ENCODE peak calls at places on chromosomes 3 and 15, in five cellular contexts. U is H1, T is neuronal stem cell, L is IMR-90, K is mesenchymal stem cell. X is an unnamed sample.

GRCh38 chr3:39383913-39384664 is 919 bp downstream of the SLC25A38 start:
- DNase-seq in L (peak), K (peak), T (peak), U (peak), X (peak)

GRCh38 chr3:39052613-39053012 is 797 bp downstream of the WDR48 start:
- DNase-seq in K (no peak), U (no peak), T (no peak), L (no peak), X (no peak)

GRCh38 chr15:95929232-95929846 is 401.2 kb upstream of the NR2F2 start:
- DNase-seq in K (peak), L (peak), U (no peak), T (no peak), X (no peak)

GRCh38 chr15:67251318-67251717 is 3.1 kb downstream of the AAGAB start:
- DNase-seq in K (no peak), T (no peak), L (no peak), U (no peak), X (no peak)

GRCh38 chr3:126485956-126486884 is 10.5 kb upstream of the ZXDC start:
- DNase-seq in K (no peak), T (no peak), L (no peak), U (no peak), X (no peak)

GRCh38 chr15:70488002-70488605 is 275.3 kb downstream of the UACA start:
- DNase-seq in L (peak), U (peak), K (peak), T (peak), X (peak)

GRCh38 chr3:89000886-89001285 is 106.5 kb upstream of the EPHA3 start:
- DNase-seq in U (no peak), L (no peak), K (peak), T (no peak), X (no peak)

GRCh38 chr3:30162579-30162978 is 443.8 kb upstream of the TGFBR2 start:
- DNase-seq in U (no peak), K (peak), L (peak), T (no peak), X (no peak)

GRCh38 chr3:147471741-147472140 is 62.6 kb downstream of the ZIC1 start:
- DNase-seq in T (no peak), U (no peak), L (no peak), K (no peak), X (no peak)

GRCh38 chr3:139299261-139300132 is 44.3 kb upstream of the MRPS22 start:
- DNase-seq in T (no peak), U (no peak), L (peak), K (peak), X (peak)

GRCh38 chr15:66287461-66288055 is 5.8 kb upstream of the DIS3L start:
- DNase-seq in K (peak), U (no peak), T (peak), L (peak), X (no peak)

GRCh38 chr3:2876362-2876761 is 233.8 kb downstream of the IL5RA start:
- DNase-seq in L (no peak), U (no peak), T (no peak), K (no peak), X (no peak)

GRCh38 chr15:77032647-77033416 is 37.9 kb downstream of the PSTPIP1 start:
- DNase-seq in L (no peak), U (peak), K (no peak), T (no peak), X (no peak)

GRCh38 chr3:125280966-125281365 is 68.4 kb upstream of the SLC12A8 start:
- DNase-seq in U (no peak), T (no peak), L (peak), K (peak), X (no peak)

GRCh38 chr15:67914537-67915373 is 74.9 kb upstream of the RNU6-1 start:
- DNase-seq in K (peak), U (peak), T (peak), L (peak), X (peak)

GRCh38 chr15:58062175-58062574 is 3.3 kb downstream of the ALDH1A2 start:
- DNase-seq in L (no peak), T (no peak), U (no peak), K (no peak), X (no peak)

GRCh38 chr15:25848769-25849430 is 14.2 kb downstream of the ATP10A start:
- DNase-seq in L (no peak), K (no peak), U (no peak), T (no peak), X (no peak)

GRCh38 chr15:60651155-60651554 is 172.2 kb upstream of the ICE2 start:
- DNase-seq in K (no peak), U (no peak), T (no peak), L (no peak), X (no peak)

GRCh38 chr3:57130426-57131209 is 34.5 kb downstream of the IL17RD start:
- DNase-seq in K (peak), T (peak), L (no peak), U (peak), X (peak)

GRCh38 chr3:34859741-34860140 is 779.6 kb upstream of the ARPP21 start:
- DNase-seq in L (no peak), U (no peak), K (no peak), T (no peak), X (no peak)

GRCh38 chr3:4888913-4889846 is 90.1 kb upstream of the BHLHE40 start:
- DNase-seq in T (no peak), L (no peak), U (no peak), K (peak), X (no peak)

GRCh38 chr3:13140596-13140995 is 67.4 kb upstream of the IQSEC1 start:
- DNase-seq in K (no peak), U (no peak), L (no peak), T (no peak), X (no peak)

GRCh38 chr15:39657181-39657580 is 76.3 kb downstream of the THBS1 start:
- DNase-seq in T (no peak), L (no peak), K (no peak), U (no peak), X (no peak)

GRCh38 chr15:70083423-70083822 is 14.3 kb downstream of the TLE3 start:
- DNase-seq in K (no peak), T (peak), U (no peak), L (no peak), X (peak)

GRCh38 chr3:24128195-24129005 is 183.3 kb downstream of the NR1D2 start:
- DNase-seq in K (no peak), L (peak), U (no peak), T (no peak), X (no peak)

GRCh38 chr3:25493786-25494185 is 65.7 kb downstream of the RARB start:
- DNase-seq in T (no peak), L (peak), K (no peak), U (no peak), X (no peak)

GRCh38 chr3:149603126-149604074 is 54.4 kb downstream of the WWTR1 start:
- DNase-seq in T (no peak), L (peak), K (peak), U (no peak), X (no peak)

GRCh38 chr15:33013827-33014445 is 180.6 kb downstream of the FMN1 start:
- DNase-seq in K (peak), U (no peak), L (peak), T (no peak), X (no peak)

GRCh38 chr15:75776075-75776443 is 63.4 kb upstream of the CSPG4 start:
- DNase-seq in T (no peak), L (peak), K (peak), U (no peak), X (no peak)

GRCh38 chr3:122560680-122561079 is 3.4 kb downstream of the PARP9 start:
- DNase-seq in L (peak), T (no peak), K (peak), U (no peak), X (no peak)

GRCh38 chr15:50241684-50242450 is 23.7 kb downstream of the HDC start:
- DNase-seq in K (peak), U (no peak), T (no peak), L (peak), X (no peak)

GRCh38 chr3:94246136-94246535 is 183.3 kb downstream of the NSUN3 start:
- DNase-seq in K (no peak), T (no peak), U (no peak), L (no peak), X (no peak)

GRCh38 chr15:94231728-94232086 is 346 bp downstream of the MCTP2 start:
- DNase-seq in U (no peak), T (peak), L (no peak), K (peak), X (no peak)

GRCh38 chr15:66766282-66767228 is 64.5 kb downstream of the SMAD6 start:
- DNase-seq in T (no peak), U (no peak), L (peak), K (peak), X (no peak)

GRCh38 chr3:107142786-107143185 is 234.5 kb upstream of the CCDC54 start:
- DNase-seq in L (no peak), T (peak), U (no peak), K (no peak), X (no peak)

GRCh38 chr3:138477120-138477519 is 42.7 kb downstream of the ESYT3 start:
- DNase-seq in T (no peak), U (no peak), K (no peak), L (no peak), X (no peak)

GRCh38 chr15:70257573-70258220 is 160.0 kb upstream of the TLE3 start:
- DNase-seq in L (no peak), T (no peak), U (no peak), K (no peak), X (no peak)

GRCh38 chr15:85011210-85011571 is 29.5 kb downstream of the PDE8A start:
- DNase-seq in U (no peak), T (no peak), K (no peak), L (no peak), X (no peak)
- H4K91ac ChIP-seq in U (no peak), T (no peak), K (no peak), L (no peak), X (no peak)

GRCh38 chr3:111691293-111691909 is 96.3 kb upstream of the ZBED2 start:
- DNase-seq in U (no peak), T (no peak), K (peak), L (peak), X (no peak)

GRCh38 chr3:111695584-111696213 is 100.6 kb upstream of the ZBED2 start:
- DNase-seq in T (no peak), U (no peak), K (peak), L (peak), X (no peak)

GRCh38 chr3:111694471-111694870 is 99.3 kb upstream of the ZBED2 start:
- DNase-seq in K (no peak), L (no peak), U (no peak), T (no peak), X (no peak)

GRCh38 chr3:111690242-111690641 is 95.1 kb upstream of the ZBED2 start:
- DNase-seq in K (peak), U (no peak), T (no peak), L (peak), X (no peak)

DNA sequence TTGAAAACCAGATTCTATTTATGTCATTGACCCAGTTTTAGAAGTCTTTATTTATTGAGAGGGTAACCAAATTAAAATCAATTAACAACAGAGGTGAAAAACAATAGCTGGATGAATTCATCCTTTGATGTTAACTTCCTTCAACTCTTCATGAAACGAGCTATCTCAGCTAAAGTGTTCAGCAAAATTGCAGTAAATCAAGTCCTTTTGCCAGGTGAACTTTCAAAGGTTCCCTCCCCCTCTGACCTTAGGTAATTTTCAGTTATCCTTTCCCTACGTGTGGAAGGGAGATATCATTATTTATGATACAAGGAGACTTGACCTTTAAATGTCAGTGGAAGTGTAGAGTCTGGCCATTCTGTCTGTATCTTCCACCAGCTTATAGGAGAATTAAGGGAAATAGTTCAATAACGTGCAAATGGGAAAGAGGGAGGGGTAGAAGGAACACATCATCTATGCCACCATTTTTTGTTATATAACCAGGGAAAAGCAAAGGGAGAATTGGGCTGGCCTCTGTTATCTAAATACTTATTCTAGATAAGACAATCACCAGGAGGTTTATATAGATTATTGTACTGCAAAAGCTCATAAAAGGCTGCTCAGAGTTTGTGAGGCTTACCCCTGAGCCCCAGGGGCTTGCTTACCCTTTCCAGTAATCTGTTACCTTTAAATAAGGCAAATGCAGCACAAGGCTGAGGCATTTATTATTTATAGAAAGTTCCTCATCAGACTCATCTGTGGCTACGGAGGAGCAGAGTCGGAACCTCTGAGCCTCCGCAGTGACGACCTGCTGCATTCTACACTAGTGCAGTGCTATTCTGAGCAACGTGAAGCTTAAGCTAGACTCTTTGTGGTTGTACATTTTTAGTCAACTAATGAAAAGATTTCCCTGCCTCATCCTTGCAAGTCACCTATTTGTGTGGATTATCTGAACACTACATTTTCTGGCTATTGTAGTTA is 97.7 kb upstream of the ZBED2 start:
- DNase-seq in T (no peak), U (no peak), L (no peak), K (no peak), X (no peak)
- H2BK15ac ChIP-seq in T (no peak), U (no peak), L (peak), K (no peak), X (no peak)

GRCh38 chr3:15099364-15100098 is 583 bp upstream of the RBSN start:
- DNase-seq in T (no peak), U (no peak), K (no peak), L (no peak), X (no peak)
- H4K91ac ChIP-seq in T (no peak), U (peak), K (peak), L (peak), X (no peak)

DNA sequence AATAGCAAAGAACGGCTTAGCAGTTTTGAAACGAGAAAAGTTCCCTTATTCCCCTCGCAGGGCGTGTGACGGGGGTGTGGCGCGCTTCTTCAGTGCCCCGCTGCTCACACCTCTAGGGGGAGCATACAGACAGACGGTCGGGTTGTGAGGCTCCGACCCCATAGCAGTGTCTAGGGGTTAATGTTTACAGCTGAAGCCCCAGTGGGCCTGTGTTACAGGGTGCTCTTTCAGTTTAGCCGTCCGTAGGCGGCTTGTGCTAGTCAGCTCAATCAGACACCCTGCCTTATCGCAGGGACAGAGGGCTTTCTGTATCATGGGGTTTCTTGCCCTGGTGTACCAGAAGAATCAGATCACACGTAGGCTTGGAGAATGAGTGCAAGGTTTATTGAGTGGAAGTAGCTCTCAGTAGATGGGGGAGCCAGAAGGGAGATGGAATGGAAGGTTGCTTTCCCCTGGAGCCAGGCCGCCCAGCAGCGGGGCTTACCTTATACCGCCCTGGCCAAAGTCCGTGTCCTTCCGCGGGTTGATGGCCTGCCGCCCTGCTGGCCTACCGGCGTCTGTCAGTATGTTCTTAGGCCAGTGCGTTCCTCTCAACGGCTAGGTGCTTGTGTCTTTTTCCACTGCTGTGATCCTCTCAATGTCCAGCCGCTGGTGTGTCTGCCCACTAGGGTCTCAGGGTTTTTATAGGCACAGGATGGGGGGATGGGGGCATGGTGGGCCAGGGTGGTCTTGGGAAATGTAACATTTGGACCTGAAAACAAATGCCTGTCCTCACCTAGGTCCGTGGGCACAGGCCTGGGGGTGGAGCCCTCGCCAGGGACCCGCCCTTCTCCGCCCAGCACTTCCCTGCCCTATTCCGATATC is 32.2 kb upstream of the ACP3 start:
- DNase-seq in L (no peak), T (no peak), U (peak), K (no peak), X (peak)
- H2BK15ac ChIP-seq in L (no peak), T (peak), U (peak), K (no peak), X (no peak)

GRCh38 chr3:151593923-151594322 is 133.1 kb upstream of the IGSF10 start:
- DNase-seq in T (no peak), L (no peak), U (no peak), K (no peak), X (no peak)

GRCh38 chr3:151589311-151589710 is 128.4 kb upstream of the IGSF10 start:
- DNase-seq in L (no peak), U (no peak), T (no peak), K (no peak), X (no peak)

GRCh38 chr3:151592287-151592686 is 131.4 kb upstream of the IGSF10 start:
- DNase-seq in L (no peak), T (no peak), K (no peak), U (no peak), X (no peak)
- H4K91ac ChIP-seq in L (no peak), T (no peak), K (no peak), U (no peak), X (no peak)

DNA sequence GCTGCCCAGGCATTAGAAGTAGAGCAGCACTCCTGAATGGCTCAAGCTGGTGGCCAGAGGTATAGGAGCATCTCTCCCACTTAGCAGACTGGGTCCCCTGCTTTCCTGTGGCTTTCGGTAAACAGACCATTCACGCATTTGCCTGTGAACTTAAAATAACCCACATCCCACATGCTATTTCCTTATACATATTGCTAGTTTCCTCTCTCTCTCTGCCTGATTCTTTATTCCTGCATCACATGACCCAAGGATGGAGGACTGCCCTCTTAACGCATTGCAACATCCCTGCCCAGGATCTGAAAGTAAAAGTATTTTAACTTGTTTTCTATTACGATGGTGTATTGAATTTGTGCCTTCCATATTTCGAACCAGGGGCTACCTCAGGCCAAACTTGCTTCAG is 43.4 kb upstream of the NLGN1 start:
- DNase-seq in U (no peak), K (no peak), T (no peak), L (no peak), X (peak)
- H2BK15ac ChIP-seq in U (no peak), K (no peak), T (no peak), L (no peak), X (no peak)

GRCh38 chr3:50264964-50265485 is 3.9 kb upstream of the SEMA3B start:
- DNase-seq in L (no peak), U (no peak), T (no peak), K (no peak), X (no peak)

GRCh38 chr3:50267280-50267913 is 1.6 kb upstream of the SEMA3B start:
- DNase-seq in L (no peak), K (no peak), U (peak), T (no peak), X (no peak)

GRCh38 chr3:50264389-50264963 is 4.5 kb upstream of the SEMA3B start:
- DNase-seq in L (peak), U (peak), T (peak), K (peak), X (peak)

GRCh38 chr3:50266808-50267207 is 2.1 kb upstream of the SEMA3B start:
- DNase-seq in T (no peak), K (no peak), U (no peak), L (no peak), X (no peak)

GRCh38 chr3:50265988-50266387 is 3.0 kb upstream of the SEMA3B start:
- DNase-seq in T (no peak), K (no peak), L (no peak), U (no peak), X (no peak)
- H4K91ac ChIP-seq in T (no peak), K (no peak), L (peak), U (peak), X (peak)